ENCODE peak calls at places on chromosomes 4 and X, in six cellular contexts. P is stimulated activated naive CD4-positive, alpha-beta T cell; W is T follicular helper cell; G is stomach; V is CD8-positive, alpha-beta memory T cell; M is heart right ventricle. F is an unnamed sample.

GRCh38 chrX:116246261-116246660 is 75.7 kb downstream of the AGTR2 start:
- DNase-seq in G (no peak), W (no peak), V (no peak), P (no peak), M (no peak), F (no peak)

GRCh38 chr4:147347217-147347616 is 133.7 kb upstream of the EDNRA start:
- DNase-seq in W (no peak), M (no peak), P (no peak), V (no peak), G (no peak), F (no peak)

GRCh38 chrX:119948381-119948780 is 4.8 kb upstream of the NKAP start:
- DNase-seq in M (no peak), P (no peak), W (no peak), G (no peak), V (no peak), F (no peak)

GRCh38 chr4:108060164-108060563 is 70.5 kb downstream of the HADH start:
- DNase-seq in V (no peak), M (no peak), P (no peak), G (no peak), W (no peak), F (no peak)

GRCh38 chrX:51496501-51497291 is at the start of gene NUDT11:
- DNase-seq in G (peak; percentile 38), P (peak; percentile 12), V (peak; percentile 10), M (peak; percentile 16), W (no peak), F (peak; percentile 8)

GRCh38 chr4:174663254-174663653 is 141.0 kb upstream of the HPGD start:
- DNase-seq in P (no peak), V (no peak), M (no peak), W (no peak), G (no peak), F (no peak)

GRCh38 chr4:52889354-52889753 is 27.2 kb downstream of the RASL11B start:
- DNase-seq in M (no peak), W (no peak), V (no peak), G (no peak), P (no peak), F (no peak)

GRCh38 chrX:12978205-12979010 is 3.5 kb downstream of the TMSB4X start:
- DNase-seq in G (peak; percentile 75), M (peak; percentile 18), W (peak; percentile 61), V (peak; percentile 82), P (peak; percentile 78), F (peak; percentile 84)